ENCODE peak calls at places on chromosomes 12 and 14, in nine cellular contexts. N, X, B, L, D, E, V, W and U are unnamed samples.

GRCh38 chr12:120496353-120497340 is 734 bp downstream of the DYNLL1 start:
- DNase-seq in N (peak), X (peak), B (peak), L (peak), D (peak), E (peak), V (no peak), W (peak), U (peak)

GRCh38 chr12:58378038-58378437 is 436.7 kb downstream of the ATP23 start:
- DNase-seq in N (no peak), X (no peak), B (no peak), L (no peak), D (no peak), E (no peak), V (no peak), W (no peak), U (no peak)

GRCh38 chr14:69073925-69074324 is 79.0 kb downstream of the DCAF5 start:
- DNase-seq in N (no peak), X (no peak), B (no peak), L (no peak), D (no peak), E (no peak), V (no peak), W (no peak), U (no peak)

GRCh38 chr12:28489256-28489655 is 299.0 kb downstream of the CCDC91 start:
- DNase-seq in N (no peak), X (no peak), B (no peak), L (no peak), D (no peak), E (no peak), V (no peak), W (no peak), U (no peak)

GRCh38 chr12:41795066-41795465 is 349.6 kb downstream of the GXYLT1 start:
- DNase-seq in N (no peak), X (no peak), B (no peak), L (no peak), D (no peak), E (no peak), V (peak), W (no peak), U (no peak)

GRCh38 chr12:111274820-111275219 is 94.1 kb downstream of the PHETA1 start:
- DNase-seq in N (no peak), X (no peak), B (no peak), L (no peak), D (no peak), E (no peak), V (no peak), W (no peak), U (peak)

GRCh38 chr12:2023365-2023764 is 19.1 kb upstream of the DCP1B start:
- DNase-seq in N (no peak), X (no peak), B (no peak), L (no peak), D (no peak), E (no peak), V (no peak), W (no peak), U (peak)

GRCh38 chr14:80638620-80639215 is 302.8 kb downstream of the CEP128 start:
- DNase-seq in N (no peak), X (no peak), B (no peak), L (no peak), D (no peak), E (no peak), V (peak), W (no peak), U (no peak)

GRCh38 chr14:85317491-85318021 is 212.4 kb upstream of the FLRT2 start:
- DNase-seq in N (no peak), X (no peak), B (no peak), L (no peak), D (no peak), E (no peak), V (no peak), W (no peak), U (no peak)

GRCh38 chr14:89813485-89814080 is 140.9 kb downstream of the EFCAB11 start:
- DNase-seq in N (no peak), X (no peak), B (peak), L (no peak), D (no peak), E (no peak), V (peak), W (no peak), U (peak)

GRCh38 chr12:64452559-64453329 is 824 bp downstream of the TBK1 start:
- DNase-seq in N (no peak), X (no peak), B (no peak), L (no peak), D (no peak), E (no peak), V (peak), W (no peak), U (no peak)

GRCh38 chr14:52040598-52040997 is 28.3 kb downstream of the NID2 start:
- DNase-seq in N (no peak), X (no peak), B (no peak), L (no peak), D (no peak), E (no peak), V (no peak), W (no peak), U (no peak)

GRCh38 chr12:65830305-65830704 is 6.0 kb downstream of the HMGA2 start:
- DNase-seq in N (no peak), X (no peak), B (no peak), L (no peak), D (no peak), E (no peak), V (no peak), W (no peak), U (no peak)

GRCh38 chr12:132308311-132309161 is 20.9 kb downstream of the GALNT9 start:
- DNase-seq in N (peak), X (no peak), B (no peak), L (no peak), D (peak), E (no peak), V (no peak), W (no peak), U (no peak)

GRCh38 chr14:96267336-96267735 is 11.3 kb downstream of the BDKRB1 start:
- DNase-seq in N (no peak), X (peak), B (no peak), L (peak), D (no peak), E (no peak), V (peak), W (peak), U (no peak)

GRCh38 chr12:68977909-68978610 is 45.1 kb upstream of the CPM start:
- DNase-seq in N (no peak), X (no peak), B (no peak), L (no peak), D (no peak), E (no peak), V (no peak), W (no peak), U (no peak)

GRCh38 chr12:114625294-114625851 is 58.6 kb downstream of the TBX3 start:
- DNase-seq in N (no peak), X (peak), B (no peak), L (peak), D (no peak), E (no peak), V (peak), W (peak), U (peak)

GRCh38 chr12:47648056-47648579 is 57.7 kb downstream of the RPAP3 start:
- DNase-seq in N (no peak), X (no peak), B (no peak), L (no peak), D (no peak), E (no peak), V (no peak), W (no peak), U (peak)

GRCh38 chr12:111368291-111368683 is 608 bp downstream of the PHETA1 start:
- DNase-seq in N (peak), X (peak), B (peak), L (peak), D (no peak), E (no peak), V (no peak), W (no peak), U (peak)

GRCh38 chr12:1656894-1657293 is 27.9 kb downstream of the WNT5B start:
- DNase-seq in N (no peak), X (peak), B (peak), L (no peak), D (no peak), E (no peak), V (no peak), W (no peak), U (peak)

GRCh38 chr12:53836119-53836655 is 84.4 kb upstream of the CISTR start:
- DNase-seq in N (no peak), X (no peak), B (no peak), L (no peak), D (no peak), E (no peak), V (no peak), W (no peak), U (no peak)

GRCh38 chr14:68976160-68977067 is 2.7 kb downstream of the ACTN1 start:
- DNase-seq in N (no peak), X (peak), B (peak), L (no peak), D (no peak), E (no peak), V (no peak), W (peak), U (peak)

GRCh38 chr14:87034680-87035079 is 958.3 kb downstream of the GALC start:
- DNase-seq in N (no peak), X (no peak), B (no peak), L (no peak), D (no peak), E (no peak), V (no peak), W (no peak), U (no peak)

GRCh38 chr12:42967850-42968249 is 378.3 kb upstream of the PRICKLE1 start:
- DNase-seq in N (no peak), X (no peak), B (no peak), L (no peak), D (no peak), E (no peak), V (no peak), W (no peak), U (no peak)

GRCh38 chr14:82091097-82091496 is 557.4 kb upstream of the SEL1L start:
- DNase-seq in N (no peak), X (no peak), B (no peak), L (no peak), D (no peak), E (no peak), V (no peak), W (no peak), U (no peak)

GRCh38 chr14:77111021-77111420 is 13.0 kb downstream of the CIPC start:
- DNase-seq in N (no peak), X (no peak), B (no peak), L (no peak), D (no peak), E (no peak), V (no peak), W (no peak), U (peak)

GRCh38 chr14:95547626-95548327 is 12.9 kb downstream of the GLRX5 start:
- DNase-seq in N (no peak), X (no peak), B (no peak), L (no peak), D (no peak), E (no peak), V (no peak), W (no peak), U (peak)

GRCh38 chr12:28026701-28027100 is 54.2 kb upstream of the PTHLH start:
- DNase-seq in N (no peak), X (peak), B (no peak), L (no peak), D (no peak), E (no peak), V (no peak), W (no peak), U (no peak)

GRCh38 chr14:105055334-105055733 is 9.9 kb downstream of the GPR132 start:
- DNase-seq in N (peak), X (no peak), B (no peak), L (no peak), D (no peak), E (no peak), V (no peak), W (no peak), U (no peak)

GRCh38 chr12:89309815-89310214 is 42.5 kb downstream of the DUSP6 start:
- DNase-seq in N (no peak), X (no peak), B (no peak), L (no peak), D (no peak), E (no peak), V (no peak), W (no peak), U (no peak)

GRCh38 chr12:31226639-31227038 is 99.3 kb downstream of the SINHCAF start:
- DNase-seq in N (no peak), X (peak), B (no peak), L (no peak), D (peak), E (no peak), V (no peak), W (no peak), U (peak)

GRCh38 chr14:28577187-28577586 is 189.4 kb upstream of the FOXG1 start:
- DNase-seq in N (no peak), X (no peak), B (no peak), L (no peak), D (no peak), E (no peak), V (no peak), W (no peak), U (no peak)

GRCh38 chr14:29805415-29806123 is 122.1 kb downstream of the PRKD1 start:
- DNase-seq in N (no peak), X (no peak), B (peak), L (peak), D (peak), E (no peak), V (peak), W (peak), U (no peak)

GRCh38 chr14:24483604-24484252 is 24.3 kb downstream of the CMA1 start:
- DNase-seq in N (no peak), X (no peak), B (no peak), L (no peak), D (no peak), E (no peak), V (no peak), W (no peak), U (no peak)

DNA sequence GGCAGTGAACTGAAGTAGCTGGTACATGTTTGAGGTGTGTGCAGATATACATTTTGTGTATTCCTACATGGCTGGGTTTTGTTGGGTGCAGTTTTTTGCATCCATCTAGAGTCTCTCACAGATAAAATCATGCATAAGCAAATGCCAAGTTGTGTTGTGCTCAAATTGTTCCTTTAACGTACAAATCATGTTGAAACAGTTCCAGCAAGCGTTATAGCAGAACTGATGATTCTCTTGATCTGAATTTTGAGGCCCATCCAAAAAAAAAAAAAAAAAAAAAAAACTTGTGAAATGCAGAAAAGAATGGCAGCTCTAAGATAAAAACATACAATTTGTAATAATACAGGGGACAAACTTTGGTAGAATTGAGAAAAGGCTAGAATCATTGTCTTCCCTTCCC is 121.9 kb downstream of the PLEKHA5 start:
- DNase-seq in N (no peak), X (no peak), B (no peak), L (no peak), D (no peak), E (no peak), V (no peak), W (no peak), U (no peak)
- H3K4me3 ChIP-seq in N (no peak), X (no peak), B (no peak), L (no peak), D (no peak), E (no peak), V (no peak), W (no peak), U (no peak)

GRCh38 chr12:21975293-21975692 is 34.1 kb upstream of the ABCC9 start:
- DNase-seq in N (no peak), X (no peak), B (no peak), L (no peak), D (no peak), E (no peak), V (no peak), W (no peak), U (no peak)

GRCh38 chr12:21985155-21985554 is 43.9 kb upstream of the ABCC9 start:
- DNase-seq in N (no peak), X (no peak), B (no peak), L (no peak), D (no peak), E (no peak), V (no peak), W (no peak), U (no peak)

GRCh38 chr12:21984375-21984774 is 43.1 kb upstream of the ABCC9 start:
- DNase-seq in N (no peak), X (no peak), B (no peak), L (no peak), D (no peak), E (no peak), V (no peak), W (no peak), U (no peak)

GRCh38 chr12:21983102-21983501 is 41.9 kb upstream of the ABCC9 start:
- DNase-seq in N (no peak), X (no peak), B (no peak), L (no peak), D (no peak), E (no peak), V (no peak), W (no peak), U (no peak)

DNA sequence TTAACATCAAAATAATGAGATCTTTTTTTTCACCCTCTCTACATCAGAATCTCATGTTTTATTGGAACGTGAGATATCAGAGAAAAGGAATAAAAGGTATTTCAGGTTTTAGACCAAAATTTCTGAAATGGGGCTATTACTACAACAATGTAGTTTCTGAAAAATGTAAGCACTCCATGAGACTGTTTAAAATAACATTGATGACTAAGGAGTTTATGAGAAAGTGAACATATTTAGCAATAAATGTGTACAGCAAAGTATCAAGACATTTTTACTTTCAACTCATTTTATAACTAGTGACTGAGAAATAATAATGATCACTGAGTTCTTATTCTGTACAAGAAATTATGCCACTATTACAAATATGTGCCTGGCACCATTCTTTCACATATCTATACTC is 39.3 kb upstream of the ABCC9 start:
- DNase-seq in N (no peak), X (no peak), B (no peak), L (no peak), D (no peak), E (no peak), V (no peak), W (no peak), U (no peak)
- H3K4me3 ChIP-seq in N (no peak), X (no peak), B (no peak), L (no peak), D (no peak), E (no peak), V (no peak), W (no peak), U (no peak)

GRCh38 chr14:61759878-61760277 is 2.3 kb upstream of the SNAPC1 start:
- DNase-seq in N (no peak), X (no peak), B (no peak), L (no peak), D (no peak), E (no peak), V (no peak), W (no peak), U (no peak)

GRCh38 chr14:61764342-61765122 is 2.3 kb downstream of the SNAPC1 start:
- DNase-seq in N (no peak), X (no peak), B (no peak), L (no peak), D (no peak), E (no peak), V (no peak), W (no peak), U (no peak)

GRCh38 chr14:61765225-61765943 is 3.2 kb downstream of the SNAPC1 start:
- DNase-seq in N (no peak), X (no peak), B (no peak), L (no peak), D (no peak), E (no peak), V (no peak), W (no peak), U (no peak)

GRCh38 chr14:61761959-61762786 is at the start of gene SNAPC1:
- DNase-seq in N (peak), X (peak), B (peak), L (peak), D (peak), E (peak), V (peak), W (peak), U (peak)

DNA sequence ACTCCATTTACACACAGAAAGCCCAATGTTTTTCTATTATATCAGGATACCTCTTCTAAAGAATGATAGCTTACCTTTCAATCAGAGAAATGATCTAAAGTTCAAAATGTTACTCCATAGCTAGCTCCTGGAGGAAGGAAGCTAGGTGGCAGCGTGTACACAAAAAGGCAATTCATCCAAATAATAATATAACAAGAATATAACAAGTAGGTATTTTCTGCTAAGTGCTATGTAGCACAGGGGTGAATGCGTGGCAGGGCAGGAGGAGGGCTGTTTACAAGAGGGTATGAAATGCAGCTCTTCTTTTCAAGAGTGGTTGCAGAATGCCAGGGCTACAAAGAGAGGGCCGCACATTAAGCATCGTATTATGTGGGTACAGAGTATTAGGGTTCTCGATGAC is 663 bp upstream of the SNAPC1 start:
- DNase-seq in N (no peak), X (no peak), B (no peak), L (no peak), D (no peak), E (no peak), V (no peak), W (peak), U (no peak)
- H3K4me3 ChIP-seq in N (peak), X (peak), B (peak), L (no peak), D (peak), E (peak), V (peak), W (peak), U (peak)

GRCh38 chr14:36512585-36513003 is 7.4 kb downstream of the NKX2-1 start:
- DNase-seq in N (no peak), X (no peak), B (no peak), L (no peak), D (no peak), E (no peak), V (no peak), W (no peak), U (no peak)

GRCh38 chr14:36514278-36515104 is 5.5 kb downstream of the NKX2-1 start:
- DNase-seq in N (no peak), X (no peak), B (no peak), L (no peak), D (peak), E (no peak), V (no peak), W (no peak), U (peak)

GRCh38 chr14:36515105-36515593 is 4.9 kb downstream of the NKX2-1 start:
- DNase-seq in N (no peak), X (no peak), B (no peak), L (no peak), D (no peak), E (no peak), V (no peak), W (no peak), U (no peak)

GRCh38 chr14:36513012-36513420 is 7.0 kb downstream of the NKX2-1 start:
- DNase-seq in N (no peak), X (no peak), B (no peak), L (no peak), D (no peak), E (no peak), V (no peak), W (no peak), U (peak)

GRCh38 chr14:36513451-36514277 is 6.4 kb downstream of the NKX2-1 start:
- DNase-seq in N (no peak), X (no peak), B (no peak), L (no peak), D (peak), E (no peak), V (no peak), W (no peak), U (peak)
- H3K4me3 ChIP-seq in N (no peak), X (no peak), B (no peak), L (no peak), D (peak), E (no peak), V (no peak), W (no peak), U (peak)

DNA sequence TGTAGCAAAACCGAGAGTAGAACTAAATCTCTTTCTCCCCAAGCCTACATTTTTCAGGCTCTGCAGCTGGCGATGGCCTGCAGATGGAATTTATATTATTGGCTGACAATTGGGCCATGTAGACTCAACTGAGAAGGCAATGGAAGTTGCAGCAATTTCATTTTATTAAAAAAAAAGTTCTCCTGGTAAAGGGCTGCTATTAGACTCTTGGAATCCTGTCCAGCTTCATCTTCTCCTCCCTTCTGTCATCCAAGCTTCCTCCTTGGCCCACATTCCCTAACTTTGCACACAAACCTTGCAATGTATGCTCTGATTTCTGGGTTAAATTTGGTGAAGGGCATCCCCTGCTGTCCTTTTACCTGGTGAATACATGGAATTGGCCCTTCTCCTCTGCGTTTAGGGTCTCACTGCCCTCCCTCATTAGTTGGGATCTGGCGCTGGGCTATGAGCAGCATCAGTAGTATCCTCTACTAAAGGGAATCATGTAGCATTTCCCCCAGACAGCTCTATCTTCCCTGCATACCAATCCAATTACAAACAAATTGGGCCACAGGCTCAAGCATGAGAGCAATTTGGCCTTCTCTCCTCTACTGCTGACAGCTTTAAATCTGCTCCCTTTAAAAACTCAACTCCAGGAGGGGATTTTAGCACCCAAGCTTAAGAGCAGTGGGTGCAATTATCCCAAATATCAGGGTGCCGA is 336.9 kb downstream of the BMP4 start:
- DNase-seq in N (no peak), X (no peak), B (no peak), L (no peak), D (no peak), E (no peak), V (no peak), W (peak), U (no peak)
- H3K4me3 ChIP-seq in N (no peak), X (no peak), B (no peak), L (no peak), D (no peak), E (no peak), V (no peak), W (no peak), U (no peak)